ENCODE peak calls at places on chromosome 15, in seven cellular contexts. W, X, R, C, V, P and E are unnamed samples.

GRCh38 chr15:64961013-64961412 is 28.7 kb downstream of the SPG21 start:
- DNase-seq in W (no peak), X (no peak), R (no peak), C (no peak), V (no peak), P (no peak), E (peak)

GRCh38 chr15:39357478-39358268 is 223.2 kb upstream of the THBS1 start:
- DNase-seq in W (no peak), X (no peak), R (no peak), C (no peak), V (no peak), P (no peak), E (no peak)

GRCh38 chr15:34012461-34013028 is 26.5 kb downstream of the AVEN start:
- DNase-seq in W (no peak), X (no peak), R (no peak), C (no peak), V (no peak), P (peak), E (no peak)

GRCh38 chr15:89693696-89694095 is 3.1 kb downstream of the WDR93 start:
- DNase-seq in W (no peak), X (no peak), R (no peak), C (no peak), V (no peak), P (peak), E (no peak)

GRCh38 chr15:68488966-68489365 is 57.0 kb upstream of the ITGA11 start:
- DNase-seq in W (peak), X (no peak), R (no peak), C (no peak), V (no peak), P (no peak), E (no peak)

GRCh38 chr15:77369168-77369567 is 50.7 kb downstream of the PEAK1 start:
- DNase-seq in W (no peak), X (peak), R (no peak), C (no peak), V (peak), P (no peak), E (no peak)

GRCh38 chr15:37682304-37682703 is 252.1 kb upstream of the TMCO5A start:
- DNase-seq in W (peak), X (peak), R (no peak), C (no peak), V (peak), P (no peak), E (peak)

GRCh38 chr15:22887157-22887951 is 48.9 kb downstream of the NIPA2 start:
- DNase-seq in W (no peak), X (peak), R (no peak), C (no peak), V (peak), P (peak), E (no peak)

GRCh38 chr15:58467121-58467721 is 35.4 kb downstream of the LIPC start:
- DNase-seq in W (no peak), X (no peak), R (no peak), C (no peak), V (no peak), P (peak), E (no peak)

GRCh38 chr15:101288905-101289513 is 6.0 kb downstream of the SNRPA1 start:
- DNase-seq in W (no peak), X (peak), R (no peak), C (no peak), V (peak), P (peak), E (peak)

GRCh38 chr15:78718257-78718656 is 77.2 kb upstream of the CHRNB4 start:
- DNase-seq in W (no peak), X (no peak), R (no peak), C (no peak), V (no peak), P (no peak), E (no peak)

GRCh38 chr15:28086175-28086703 is 12.9 kb downstream of the OCA2 start:
- DNase-seq in W (peak), X (peak), R (peak), C (no peak), V (peak), P (peak), E (peak)

GRCh38 chr15:94991718-94992117 is 760.4 kb downstream of the MCTP2 start:
- DNase-seq in W (no peak), X (no peak), R (no peak), C (no peak), V (no peak), P (no peak), E (no peak)

GRCh38 chr15:90316139-90316538 is 35.9 kb upstream of the ZNF774 start:
- DNase-seq in W (no peak), X (no peak), R (peak), C (no peak), V (no peak), P (no peak), E (no peak)

GRCh38 chr15:95017950-95018349 is 786.6 kb downstream of the MCTP2 start:
- DNase-seq in W (peak), X (no peak), R (no peak), C (no peak), V (peak), P (no peak), E (peak)

GRCh38 chr15:31557899-31558298 is 231.3 kb downstream of the KLF13 start:
- DNase-seq in W (no peak), X (no peak), R (no peak), C (no peak), V (no peak), P (no peak), E (no peak)

GRCh38 chr15:68352401-68353062 is 75.0 kb downstream of the FEM1B start:
- DNase-seq in W (no peak), X (peak), R (no peak), C (no peak), V (peak), P (peak), E (no peak)

GRCh38 chr15:79977431-79977940 is 6.5 kb upstream of the BCL2A1 start:
- DNase-seq in W (no peak), X (peak), R (no peak), C (no peak), V (no peak), P (peak), E (no peak)

GRCh38 chr15:65631503-65631902 is 9.8 kb downstream of the SLC24A1 start:
- DNase-seq in W (no peak), X (no peak), R (no peak), C (no peak), V (no peak), P (no peak), E (no peak)

GRCh38 chr15:23497710-23498111 is 50.7 kb upstream of the GOLGA6L2 start:
- DNase-seq in W (no peak), X (no peak), R (no peak), C (no peak), V (peak), P (no peak), E (no peak)

GRCh38 chr15:74378853-74379252 is 11.4 kb upstream of the CYP11A1 start:
- DNase-seq in W (peak), X (peak), R (no peak), C (no peak), V (no peak), P (peak), E (no peak)

GRCh38 chr15:32936283-32936918 is 218.6 kb downstream of the GREM1 start:
- DNase-seq in W (no peak), X (peak), R (no peak), C (no peak), V (peak), P (peak), E (peak)

GRCh38 chr15:68374346-68374745 is 57.6 kb downstream of the ITGA11 start:
- DNase-seq in W (peak), X (no peak), R (peak), C (no peak), V (no peak), P (no peak), E (no peak)

GRCh38 chr15:89654847-89655805 is at the start of gene KIF7:
- DNase-seq in W (peak), X (peak), R (peak), C (peak), V (peak), P (peak), E (peak)

GRCh38 chr15:39448409-39448808 is 132.5 kb upstream of the THBS1 start:
- DNase-seq in W (no peak), X (no peak), R (no peak), C (no peak), V (no peak), P (peak), E (no peak)

GRCh38 chr15:98967096-98967495 is 40.5 kb downstream of the PGPEP1L start:
- DNase-seq in W (no peak), X (no peak), R (no peak), C (no peak), V (no peak), P (no peak), E (no peak)

GRCh38 chr15:101621961-101622360 is 30.2 kb downstream of the TM2D3 start:
- DNase-seq in W (no peak), X (no peak), R (no peak), C (no peak), V (no peak), P (no peak), E (no peak)

GRCh38 chr15:34618073-34618472 is 34.6 kb upstream of the GOLGA8B start:
- DNase-seq in W (no peak), X (no peak), R (no peak), C (no peak), V (no peak), P (no peak), E (no peak)

GRCh38 chr15:26028086-26028740 is 165.1 kb upstream of the ATP10A start:
- DNase-seq in W (no peak), X (no peak), R (no peak), C (no peak), V (no peak), P (peak), E (peak)

GRCh38 chr15:101269479-101270223 is 7.6 kb downstream of the SELENOS start:
- DNase-seq in W (peak), X (no peak), R (no peak), C (no peak), V (no peak), P (peak), E (peak)

DNA sequence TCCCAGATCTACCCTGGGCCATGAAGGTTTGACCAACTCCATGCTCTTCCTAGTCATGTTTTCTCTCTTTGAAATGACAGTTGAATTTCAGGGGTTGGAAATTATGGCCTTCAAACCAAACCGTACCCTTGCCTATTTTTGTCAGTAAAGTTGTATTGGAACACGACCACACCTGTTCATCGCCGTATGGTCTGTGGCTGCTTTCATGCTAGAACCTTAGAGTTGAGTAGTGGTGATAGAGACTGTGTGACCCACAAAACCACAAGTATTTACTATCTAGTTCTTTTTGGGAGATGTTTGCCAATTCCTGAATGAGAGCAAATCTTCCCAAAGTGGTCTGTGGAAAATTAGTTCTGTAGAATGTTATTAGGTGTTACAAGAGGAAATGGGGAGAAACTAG is 24.0 kb upstream of the STARD5 start:
- DNase-seq in W (no peak), X (no peak), R (peak), C (no peak), V (no peak), P (no peak), E (no peak)
- H3K18ac ChIP-seq in W (no peak), X (no peak), R (no peak), C (no peak), V (no peak), P (no peak), E (no peak)

GRCh38 chr15:42802168-42802567 is 65.2 kb upstream of the CDAN1 start:
- DNase-seq in W (no peak), X (no peak), R (no peak), C (no peak), V (no peak), P (no peak), E (no peak)
- H3K4me2 ChIP-seq in W (no peak), X (no peak), R (no peak), C (no peak), V (no peak), P (no peak), E (no peak)

GRCh38 chr15:70490838-70491155 is 272.6 kb downstream of the UACA start:
- DNase-seq in W (no peak), X (no peak), R (no peak), C (no peak), V (no peak), P (no peak), E (no peak)

GRCh38 chr15:70487380-70487725 is 276.0 kb downstream of the UACA start:
- DNase-seq in W (no peak), X (no peak), R (no peak), C (no peak), V (no peak), P (peak), E (no peak)

GRCh38 chr15:70490148-70490837 is 273.1 kb downstream of the UACA start:
- DNase-seq in W (no peak), X (no peak), R (no peak), C (no peak), V (no peak), P (no peak), E (no peak)

GRCh38 chr15:70488002-70488605 is 275.3 kb downstream of the UACA start:
- DNase-seq in W (peak), X (peak), R (peak), C (peak), V (peak), P (peak), E (peak)

DNA sequence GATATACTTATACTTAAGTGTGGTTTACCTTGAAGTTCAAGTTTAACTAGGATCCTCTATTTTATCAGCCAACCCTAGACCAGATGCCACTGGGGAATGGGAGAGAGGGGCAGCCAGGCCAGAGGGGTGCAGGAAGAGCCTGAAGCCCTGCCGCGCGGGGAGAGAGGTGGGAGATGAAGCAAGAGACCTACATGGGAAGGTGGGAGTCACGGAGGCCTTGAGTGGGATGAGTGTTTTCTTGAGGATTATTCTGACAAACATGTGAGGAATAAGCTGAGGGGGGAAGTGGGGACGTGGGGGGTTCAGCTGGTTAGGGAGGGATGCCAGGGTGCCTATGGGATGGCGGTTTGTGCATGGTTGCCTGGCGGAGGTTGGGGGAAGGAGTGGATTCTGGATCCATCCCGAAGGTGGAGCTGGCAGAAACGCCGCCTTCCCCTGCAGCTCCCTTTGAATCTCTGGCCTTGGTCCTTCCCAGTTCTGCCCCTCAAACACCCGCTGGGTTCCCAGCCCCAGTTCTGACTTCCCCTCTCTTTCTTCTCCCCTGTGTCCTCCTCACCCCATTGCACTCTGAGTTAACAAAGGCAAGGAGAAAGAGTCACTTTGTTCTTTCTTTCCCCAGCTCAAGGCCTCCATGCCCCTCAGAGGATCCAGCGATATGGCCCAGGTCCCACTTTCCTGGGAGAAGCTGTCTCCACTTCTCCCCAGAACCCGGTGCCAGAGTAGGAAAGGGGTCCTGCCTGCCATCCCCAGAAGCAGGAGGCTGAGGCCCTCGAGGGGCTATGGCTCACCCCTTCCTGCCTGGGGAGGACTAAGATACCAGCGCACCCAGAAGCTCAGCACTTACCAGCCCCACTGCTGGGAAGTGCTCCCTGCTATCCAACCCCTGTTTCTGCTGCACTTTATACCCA is 274.2 kb downstream of the UACA start:
- DNase-seq in W (no peak), X (no peak), R (no peak), C (no peak), V (no peak), P (no peak), E (no peak)
- H2AK5ac ChIP-seq in W (no peak), X (peak), R (no peak), C (peak), V (peak), P (no peak), E (no peak)

GRCh38 chr15:41843571-41843970 is 4.9 kb downstream of the PLA2G4B start:
- DNase-seq in W (no peak), X (no peak), R (no peak), C (no peak), V (no peak), P (no peak), E (no peak)

GRCh38 chr15:41847206-41847605 is 8.6 kb downstream of the PLA2G4B start:
- DNase-seq in W (no peak), X (no peak), R (no peak), C (no peak), V (no peak), P (no peak), E (no peak)

GRCh38 chr15:41842229-41842628 is 3.6 kb downstream of the PLA2G4B start:
- DNase-seq in W (no peak), X (no peak), R (no peak), C (no peak), V (no peak), P (no peak), E (no peak)

GRCh38 chr15:41847981-41848380 is 9.3 kb downstream of the PLA2G4B start:
- DNase-seq in W (no peak), X (no peak), R (no peak), C (no peak), V (no peak), P (no peak), E (no peak)

GRCh38 chr15:41844814-41845213 is 6.2 kb downstream of the PLA2G4B start:
- DNase-seq in W (no peak), X (no peak), R (no peak), C (no peak), V (no peak), P (no peak), E (no peak)
- H3K18ac ChIP-seq in W (no peak), X (no peak), R (no peak), C (peak), V (no peak), P (no peak), E (no peak)

GRCh38 chr15:67103869-67104268 is 38.5 kb downstream of the SMAD3 start:
- DNase-seq in W (no peak), X (no peak), R (no peak), C (no peak), V (no peak), P (no peak), E (no peak)

GRCh38 chr15:67103021-67103420 is 37.6 kb downstream of the SMAD3 start:
- DNase-seq in W (no peak), X (no peak), R (no peak), C (no peak), V (no peak), P (no peak), E (no peak)

GRCh38 chr15:67105065-67105951 is 39.9 kb downstream of the SMAD3 start:
- DNase-seq in W (no peak), X (peak), R (no peak), C (no peak), V (peak), P (peak), E (peak)

GRCh38 chr15:67103432-67103831 is 38.0 kb downstream of the SMAD3 start:
- DNase-seq in W (no peak), X (no peak), R (no peak), C (no peak), V (no peak), P (no peak), E (no peak)

DNA sequence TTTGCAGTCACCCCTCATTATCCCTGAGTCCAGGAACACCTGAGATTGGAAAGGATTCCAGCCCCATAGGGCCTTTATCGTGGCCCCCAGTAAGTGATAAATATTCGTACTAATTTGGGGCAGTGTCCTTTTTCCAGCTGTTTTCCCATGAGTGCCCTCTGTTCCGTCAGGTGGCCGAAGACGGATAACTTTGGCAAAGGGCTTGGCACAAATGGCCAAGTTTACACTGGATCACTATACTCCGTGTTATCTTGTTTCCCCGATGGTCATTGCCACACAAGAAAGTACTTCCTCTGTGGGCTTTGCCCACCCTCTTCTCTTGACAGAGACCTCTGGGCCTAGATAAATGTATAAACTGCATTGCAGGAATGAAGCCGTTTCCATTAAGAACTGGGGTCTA is 39.1 kb downstream of the SMAD3 start:
- DNase-seq in W (no peak), X (no peak), R (no peak), C (no peak), V (no peak), P (no peak), E (no peak)
- H3K4me2 ChIP-seq in W (no peak), X (peak), R (no peak), C (no peak), V (no peak), P (no peak), E (no peak)